ENCODE peak calls at places on chromosomes 2 and 18, in eight cellular contexts. O is epithelial cell of proximal tubule; S is stimulated activated CD4-positive, alpha-beta T cell treated with anti-CD3 and anti-CD28 coated beads, Interleukin-2, amount 100 ng/mL, for 48 hours; U is fibroblast of lung; J is D341Med; R is NCI-H774; A is non-pigmented ciliary epithelial cell; B is stromal cell of bone marrow. V is an unnamed sample.

GRCh38 chr2:114085992-114086391 is 196.1 kb downstream of the ACTR3 start:
- DNase-seq in O (no peak), S (no peak), U (no peak), J (no peak), R (no peak), A (no peak), B (no peak), V (no peak)

GRCh38 chr2:64753384-64753783 is 99.7 kb upstream of the SERTAD2 start:
- DNase-seq in O (no peak), S (no peak), U (no peak), J (no peak), R (no peak), A (no peak), B (no peak), V (no peak)

GRCh38 chr2:65015731-65016130 is 26.5 kb downstream of the SLC1A4 start:
- DNase-seq in O (no peak), S (no peak), U (peak; percentile 73), J (no peak), R (no peak), A (no peak), B (no peak), V (no peak)

GRCh38 chr2:61943251-61943650 is 37.8 kb downstream of the COMMD1 start:
- DNase-seq in O (no peak), S (no peak), U (no peak), J (no peak), R (no peak), A (no peak), B (no peak), V (no peak)

GRCh38 chr18:12028674-12029073 is 47.4 kb downstream of the IMPA2 start:
- DNase-seq in O (no peak), S (no peak), U (no peak), J (no peak), R (no peak), A (no peak), B (no peak), V (no peak)

GRCh38 chr2:100252811-100253698 is 69.2 kb downstream of the LONRF2 start:
- DNase-seq in O (peak; percentile 29), S (no peak), U (no peak), J (no peak), R (no peak), A (no peak), B (no peak), V (no peak)

GRCh38 chr2:213806125-213806726 is 522.0 kb downstream of the SPAG16 start:
- DNase-seq in O (no peak), S (no peak), U (peak; percentile 33), J (no peak), R (no peak), A (no peak), B (peak; percentile 13), V (no peak)

GRCh38 chr2:47720036-47720435 is 62.9 kb upstream of the MSH6 start:
- DNase-seq in O (peak; percentile 36), S (no peak), U (no peak), J (no peak), R (no peak), A (no peak), B (no peak), V (no peak)

GRCh38 chr18:71529708-71530303 is 1014.3 kb downstream of the CBLN2 start:
- DNase-seq in O (no peak), S (no peak), U (peak; percentile 69), J (no peak), R (no peak), A (peak; percentile 56), B (peak; percentile 2), V (no peak)

GRCh38 chr18:36101943-36102342 is 27.2 kb downstream of the SLC39A6 start:
- DNase-seq in O (no peak), S (no peak), U (no peak), J (no peak), R (no peak), A (no peak), B (no peak), V (no peak)

GRCh38 chr2:28300489-28300888 is 92.2 kb upstream of the FOSL2 start:
- DNase-seq in O (no peak), S (no peak), U (peak; percentile 60), J (no peak), R (no peak), A (no peak), B (no peak), V (no peak)

GRCh38 chr18:9364242-9364641 is 29.7 kb downstream of the TWSG1 start:
- DNase-seq in O (no peak), S (no peak), U (peak; percentile 17), J (no peak), R (no peak), A (no peak), B (no peak), V (no peak)

GRCh38 chr2:20421336-20421987 is 25.4 kb upstream of the RHOB start:
- DNase-seq in O (no peak), S (no peak), U (no peak), J (no peak), R (no peak), A (no peak), B (no peak), V (no peak)

GRCh38 chr2:201888476-201888875 is 82.1 kb downstream of the CDK15 start:
- DNase-seq in O (no peak), S (no peak), U (peak; percentile 45), J (no peak), R (no peak), A (no peak), B (no peak), V (no peak)

V was measured in NCI-H2081 treated with DMSO at 0.1 percent for 48 hours.